ENCODE peak calls at places on chromosomes 11 and 22, in six cellular contexts. One of them, this sample, is unnamed.

GRCh38 chr11:118343248-118343647 is 743 bp upstream of the CD3D start:
- DNase-seq in H1: no peak
- DNase-seq in GM12878: no peak
- DNase-seq in HL-60: no peak
- DNase-seq in SK-N-SH: no peak
- DNase-seq in HepG2: no peak
- DNase-seq in this sample: no peak

GRCh38 chr11:74822187-74822586 is 73.5 kb downstream of the RNF169 start:
- DNase-seq in SK-N-SH: no peak
- DNase-seq in GM12878: no peak
- DNase-seq in H1: no peak
- DNase-seq in HL-60: no peak
- DNase-seq in HepG2: no peak
- DNase-seq in this sample: no peak

GRCh38 chr22:18067548-18068341 is 10.0 kb upstream of the PEX26 start:
- DNase-seq in H1: no peak
- DNase-seq in GM12878: no peak
- DNase-seq in SK-N-SH: no peak
- DNase-seq in HepG2: no peak
- DNase-seq in HL-60: no peak
- DNase-seq in this sample: no peak

GRCh38 chr11:131748146-131749050 is 378.0 kb downstream of the NTM start:
- DNase-seq in GM12878: no peak
- DNase-seq in SK-N-SH: peak
- DNase-seq in HepG2: peak
- DNase-seq in H1: peak
- DNase-seq in HL-60: peak
- DNase-seq in this sample: peak

GRCh38 chr22:28892175-28892731 is 8.9 kb downstream of the ZNRF3 start:
- DNase-seq in SK-N-SH: no peak
- DNase-seq in H1: no peak
- DNase-seq in HepG2: peak
- DNase-seq in HL-60: no peak
- DNase-seq in GM12878: no peak
- DNase-seq in this sample: no peak

GRCh38 chr11:57290288-57290687 is 34.5 kb downstream of the TNKS1BP1 start:
- DNase-seq in HL-60: no peak
- DNase-seq in SK-N-SH: no peak
- DNase-seq in H1: no peak
- DNase-seq in GM12878: no peak
- DNase-seq in HepG2: no peak
- DNase-seq in this sample: no peak

GRCh38 chr11:33761471-33761870 is 12.8 kb downstream of the FBXO3 start:
- DNase-seq in HepG2: no peak
- DNase-seq in H1: no peak
- DNase-seq in HL-60: no peak
- DNase-seq in SK-N-SH: no peak
- DNase-seq in GM12878: no peak
- DNase-seq in this sample: no peak

GRCh38 chr11:2943711-2944118 is 14.5 kb upstream of the PHLDA2 start:
- DNase-seq in GM12878: no peak
- DNase-seq in SK-N-SH: peak
- DNase-seq in HL-60: no peak
- DNase-seq in HepG2: no peak
- DNase-seq in H1: no peak
- DNase-seq in this sample: no peak

GRCh38 chr11:35357893-35358292 is 61.5 kb downstream of the SLC1A2 start:
- DNase-seq in HL-60: no peak
- DNase-seq in GM12878: no peak
- DNase-seq in H1: no peak
- DNase-seq in SK-N-SH: no peak
- DNase-seq in HepG2: no peak
- DNase-seq in this sample: no peak

GRCh38 chr11:62044639-62045121 is 77.2 kb upstream of the FTH1 start:
- DNase-seq in HepG2: no peak
- DNase-seq in HL-60: no peak
- DNase-seq in H1: no peak
- DNase-seq in GM12878: no peak
- DNase-seq in SK-N-SH: no peak
- DNase-seq in this sample: no peak

GRCh38 chr11:48034926-48035876 is 54.8 kb downstream of the PTPRJ start:
- DNase-seq in HepG2: no peak
- DNase-seq in GM12878: no peak
- DNase-seq in H1: no peak
- DNase-seq in HL-60: no peak
- DNase-seq in SK-N-SH: no peak
- DNase-seq in this sample: no peak

GRCh38 chr22:20571531-20572007 is 64.2 kb downstream of the MED15 start:
- DNase-seq in HL-60: no peak
- DNase-seq in GM12878: no peak
- DNase-seq in HepG2: peak
- DNase-seq in SK-N-SH: peak
- DNase-seq in H1: peak
- DNase-seq in this sample: peak

GRCh38 chr22:21762712-21763581 is 27.4 kb upstream of the YPEL1 start:
- DNase-seq in HL-60: no peak
- DNase-seq in SK-N-SH: no peak
- DNase-seq in H1: no peak
- DNase-seq in HepG2: no peak
- DNase-seq in GM12878: no peak
- DNase-seq in this sample: no peak

GRCh38 chr22:49768961-49769690 is 58.5 kb downstream of the BRD1 start:
- DNase-seq in SK-N-SH: peak
- DNase-seq in GM12878: no peak
- DNase-seq in H1: peak
- DNase-seq in HepG2: no peak
- DNase-seq in HL-60: no peak
- DNase-seq in this sample: no peak

GRCh38 chr11:76592025-76592914 is 78.3 kb downstream of the LRRC32 start:
- DNase-seq in H1: no peak
- DNase-seq in SK-N-SH: no peak
- DNase-seq in HL-60: no peak
- DNase-seq in GM12878: no peak
- DNase-seq in HepG2: no peak
- DNase-seq in this sample: no peak

GRCh38 chr22:39242809-39243442 is 1.9 kb downstream of the PDGFB start:
- DNase-seq in SK-N-SH: no peak
- DNase-seq in HepG2: peak
- DNase-seq in GM12878: no peak
- DNase-seq in H1: peak
- DNase-seq in HL-60: no peak
- DNase-seq in this sample: peak

GRCh38 chr11:121566279-121567168 is 113.8 kb upstream of the SORL1-AS1 start:
- DNase-seq in HepG2: no peak
- DNase-seq in H1: no peak
- DNase-seq in SK-N-SH: no peak
- DNase-seq in GM12878: no peak
- DNase-seq in HL-60: no peak
- DNase-seq in this sample: no peak

GRCh38 chr11:115524572-115524971 is 20.4 kb upstream of the CADM1 start:
- DNase-seq in HepG2: no peak
- DNase-seq in SK-N-SH: no peak
- DNase-seq in H1: no peak
- DNase-seq in GM12878: no peak
- DNase-seq in HL-60: no peak
- DNase-seq in this sample: no peak

GRCh38 chr11:1330473-1330872 is 21.0 kb upstream of the TOLLIP start:
- DNase-seq in H1: no peak
- DNase-seq in HL-60: no peak
- DNase-seq in SK-N-SH: no peak
- DNase-seq in HepG2: no peak
- DNase-seq in GM12878: no peak
- DNase-seq in this sample: no peak

GRCh38 chr11:73099512-73100266 is 42.4 kb downstream of the FCHSD2 start:
- DNase-seq in HL-60: no peak
- DNase-seq in GM12878: no peak
- DNase-seq in HepG2: no peak
- DNase-seq in SK-N-SH: no peak
- DNase-seq in H1: no peak
- DNase-seq in this sample: no peak

GRCh38 chr11:130139401-130139800 is 20.2 kb upstream of the ST14 start:
- DNase-seq in HL-60: no peak
- DNase-seq in HepG2: no peak
- DNase-seq in SK-N-SH: no peak
- DNase-seq in H1: no peak
- DNase-seq in GM12878: no peak
- DNase-seq in this sample: no peak

GRCh38 chr11:60165538-60165937 is 17.3 kb downstream of the MS4A6A start:
- DNase-seq in H1: no peak
- DNase-seq in SK-N-SH: no peak
- DNase-seq in GM12878: no peak
- DNase-seq in HL-60: no peak
- DNase-seq in HepG2: no peak
- DNase-seq in this sample: no peak

GRCh38 chr11:3088806-3089205 is 31.6 kb upstream of the CARS1 start:
- DNase-seq in H1: no peak
- DNase-seq in HepG2: no peak
- DNase-seq in SK-N-SH: no peak
- DNase-seq in GM12878: no peak
- DNase-seq in HL-60: no peak
- DNase-seq in this sample: no peak

GRCh38 chr11:130427049-130427388 is 1.4 kb downstream of the ADAMTS8 start:
- DNase-seq in SK-N-SH: no peak
- DNase-seq in HepG2: no peak
- DNase-seq in GM12878: no peak
- DNase-seq in HL-60: no peak
- DNase-seq in H1: no peak
- DNase-seq in this sample: no peak

GRCh38 chr11:8055836-8056526 is 25.0 kb upstream of the TUB start:
- DNase-seq in SK-N-SH: no peak
- DNase-seq in HL-60: no peak
- DNase-seq in H1: peak
- DNase-seq in GM12878: no peak
- DNase-seq in HepG2: no peak
- DNase-seq in this sample: no peak

GRCh38 chr11:113643701-113644100 is 62.4 kb downstream of the TMPRSS5 start:
- DNase-seq in GM12878: no peak
- DNase-seq in SK-N-SH: no peak
- DNase-seq in HepG2: no peak
- DNase-seq in HL-60: no peak
- DNase-seq in H1: no peak
- DNase-seq in this sample: no peak

GRCh38 chr22:18064636-18065035 is 13.2 kb upstream of the PEX26 start:
- DNase-seq in GM12878: no peak
- DNase-seq in HL-60: no peak
- DNase-seq in HepG2: no peak
- DNase-seq in SK-N-SH: no peak
- DNase-seq in H1: no peak
- DNase-seq in this sample: no peak

GRCh38 chr11:113249491-113249763 is 65.0 kb upstream of the TTC12 start:
- DNase-seq in HL-60: no peak
- DNase-seq in HepG2: no peak
- DNase-seq in H1: no peak
- DNase-seq in SK-N-SH: no peak
- DNase-seq in GM12878: no peak
- DNase-seq in this sample: no peak

GRCh38 chr22:27534720-27535125 is 266.8 kb downstream of the MN1 start:
- DNase-seq in HL-60: no peak
- DNase-seq in H1: no peak
- DNase-seq in GM12878: no peak
- DNase-seq in SK-N-SH: no peak
- DNase-seq in HepG2: peak
- DNase-seq in this sample: no peak

GRCh38 chr11:2730323-2731284 is 30.8 kb upstream of the KCNQ1OT1 start:
- DNase-seq in H1: no peak
- DNase-seq in GM12878: no peak
- DNase-seq in HL-60: no peak
- DNase-seq in SK-N-SH: peak
- DNase-seq in HepG2: peak
- DNase-seq in this sample: no peak

GRCh38 chr11:91776660-91777059 is 448.0 kb upstream of the FAT3 start:
- DNase-seq in HepG2: no peak
- DNase-seq in H1: no peak
- DNase-seq in HL-60: no peak
- DNase-seq in GM12878: no peak
- DNase-seq in SK-N-SH: no peak
- DNase-seq in this sample: no peak

GRCh38 chr22:41289681-41290080 is 3.7 kb upstream of the RANGAP1 start:
- DNase-seq in GM12878: no peak
- DNase-seq in HL-60: no peak
- DNase-seq in H1: no peak
- DNase-seq in SK-N-SH: no peak
- DNase-seq in HepG2: no peak
- DNase-seq in this sample: no peak
- TF ChIP-seq GABPA in GM12878: no peak
- TF ChIP-seq GABPA in HL-60: no peak
- TF ChIP-seq GABPA in H1: no peak
- TF ChIP-seq GABPA in SK-N-SH: no peak
- TF ChIP-seq GABPA in HepG2: no peak
- TF ChIP-seq GABPA in this sample: no peak

GRCh38 chr22:35024364-35024692 is 41.6 kb upstream of the ISX start:
- DNase-seq in SK-N-SH: no peak
- DNase-seq in HepG2: no peak
- DNase-seq in HL-60: no peak
- DNase-seq in H1: no peak
- DNase-seq in GM12878: no peak
- DNase-seq in this sample: no peak
- TF ChIP-seq GABPA in SK-N-SH: no peak
- TF ChIP-seq GABPA in HepG2: no peak
- TF ChIP-seq GABPA in HL-60: no peak
- TF ChIP-seq GABPA in H1: no peak
- TF ChIP-seq GABPA in GM12878: no peak
- TF ChIP-seq GABPA in this sample: no peak

GRCh38 chr11:64084962-64085710 is 49.4 kb downstream of the FLRT1 start:
- DNase-seq in GM12878: no peak
- DNase-seq in H1: no peak
- DNase-seq in HL-60: no peak
- DNase-seq in SK-N-SH: peak
- DNase-seq in HepG2: peak
- DNase-seq in this sample: no peak

GRCh38 chr11:64084146-64084961 is 48.6 kb downstream of the FLRT1 start:
- DNase-seq in HL-60: no peak
- DNase-seq in SK-N-SH: no peak
- DNase-seq in GM12878: no peak
- DNase-seq in H1: no peak
- DNase-seq in HepG2: no peak
- DNase-seq in this sample: no peak

GRCh38 chr11:64085915-64086262 is 50.2 kb downstream of the FLRT1 start:
- DNase-seq in HepG2: no peak
- DNase-seq in SK-N-SH: peak
- DNase-seq in GM12878: no peak
- DNase-seq in H1: no peak
- DNase-seq in HL-60: no peak
- DNase-seq in this sample: no peak

GRCh38 chr11:64088159-64089026 is 52.7 kb downstream of the FLRT1 start:
- DNase-seq in HepG2: peak
- DNase-seq in HL-60: no peak
- DNase-seq in GM12878: no peak
- DNase-seq in SK-N-SH: no peak
- DNase-seq in H1: peak
- DNase-seq in this sample: no peak

GRCh38 chr11:64086263-64086938 is 50.7 kb downstream of the FLRT1 start:
- DNase-seq in HepG2: no peak
- DNase-seq in SK-N-SH: no peak
- DNase-seq in H1: no peak
- DNase-seq in GM12878: no peak
- DNase-seq in HL-60: no peak
- DNase-seq in this sample: no peak
- TF ChIP-seq GABPA in HepG2: no peak
- TF ChIP-seq GABPA in SK-N-SH: no peak
- TF ChIP-seq GABPA in H1: no peak
- TF ChIP-seq GABPA in GM12878: no peak
- TF ChIP-seq GABPA in HL-60: no peak
- TF ChIP-seq GABPA in this sample: no peak

GRCh38 chr22:23688571-23688970 is 2.2 kb upstream of the RGL4 start:
- DNase-seq in HepG2: no peak
- DNase-seq in HL-60: no peak
- DNase-seq in GM12878: no peak
- DNase-seq in H1: no peak
- DNase-seq in SK-N-SH: no peak
- DNase-seq in this sample: no peak
- TF ChIP-seq GABPA in HepG2: no peak
- TF ChIP-seq GABPA in HL-60: no peak
- TF ChIP-seq GABPA in GM12878: no peak
- TF ChIP-seq GABPA in H1: no peak
- TF ChIP-seq GABPA in SK-N-SH: no peak
- TF ChIP-seq GABPA in this sample: no peak

This sample was measured in K562.